ENCODE peak calls at places on chromosomes 16 and 17, in four cellular contexts. T, K, G and L are unnamed samples.
A peak's percentile ranks its signal among the peaks of the same experiment; 100 is the strongest.

GRCh38 chr16:84117482-84117843 is 721 bp upstream of the MBTPS1 start:
- DNase-seq in T (no peak), K (peak; percentile 64), G (no peak), L (no peak)

GRCh38 chr16:9840761-9841665 is 341.2 kb downstream of the GRIN2A start:
- DNase-seq in T (no peak), K (no peak), G (no peak), L (no peak)

GRCh38 chr16:65521685-65522338 is 399.9 kb upstream of the CDH11 start:
- DNase-seq in T (no peak), K (no peak), G (no peak), L (no peak)

GRCh38 chr16:9966569-9967157 is 215.6 kb downstream of the GRIN2A start:
- DNase-seq in T (no peak), K (no peak), G (no peak), L (no peak)

GRCh38 chr17:3718251-3718650 is 5.5 kb upstream of the HASPIN start:
- DNase-seq in T (no peak), K (no peak), G (no peak), L (no peak)

GRCh38 chr17:22507823-22508222 is 815.5 kb downstream of the KCNJ18 start:
- DNase-seq in T (no peak), K (peak; percentile 48), G (no peak), L (no peak)

GRCh38 chr16:5041604-5042133 is 7.9 kb upstream of the NAGPA start:
- DNase-seq in T (no peak), K (no peak), G (no peak), L (no peak)

GRCh38 chr16:56547120-56547948 is 17.5 kb upstream of the MT4 start:
- DNase-seq in T (no peak), K (peak; percentile 54), G (no peak), L (no peak)

GRCh38 chr17:61221597-61222471 is 177.8 kb upstream of the TBX2 start:
- DNase-seq in T (no peak), K (no peak), G (no peak), L (no peak)

GRCh38 chr17:60749708-60750107 is 72.1 kb downstream of the BCAS3 start:
- DNase-seq in T (no peak), K (no peak), G (no peak), L (no peak)

GRCh38 chr16:54208262-54208661 is 78.3 kb downstream of the IRX3 start:
- DNase-seq in T (no peak), K (no peak), G (no peak), L (no peak)

GRCh38 chr17:74981979-74982662 is 5.3 kb upstream of the CDR2L start:
- DNase-seq in T (peak; percentile 83), K (peak; percentile 87), G (peak; percentile 83), L (peak; percentile 75)

GRCh38 chr16:75256871-75257343 is 5.5 kb upstream of the BCAR1 start:
- DNase-seq in T (no peak), K (no peak), G (peak; percentile 72), L (no peak)

GRCh38 chr17:280216-280615 is 72.4 kb downstream of the RPH3AL start:
- DNase-seq in T (no peak), K (no peak), G (peak; percentile 7), L (peak; percentile 8)

GRCh38 chr17:322006-322780 is 30.4 kb downstream of the RPH3AL start:
- DNase-seq in T (no peak), K (no peak), G (no peak), L (no peak)

GRCh38 chr17:31052187-31052889 is 42.4 kb upstream of the NF1 start:
- DNase-seq in T (no peak), K (no peak), G (peak; percentile 84), L (no peak)

GRCh38 chr17:59221159-59221847 is 992 bp downstream of the GDPD1 start:
- DNase-seq in T (no peak), K (no peak), G (no peak), L (no peak)

GRCh38 chr16:11836653-11837244 is 14.6 kb downstream of the RSL1D1 start:
- DNase-seq in T (no peak), K (no peak), G (peak; percentile 9), L (no peak)

GRCh38 chr16:70704586-70704985 is 18.7 kb upstream of the MTSS2 start:
- DNase-seq in T (no peak), K (no peak), G (peak; percentile 78), L (no peak)

GRCh38 chr16:55971447-55971846 is 96.3 kb upstream of the CES5A start:
- DNase-seq in T (no peak), K (no peak), G (no peak), L (no peak)

GRCh38 chr17:4846635-4847390 is 13.7 kb downstream of the MINK1 start:
- DNase-seq in T (no peak), K (no peak), G (no peak), L (no peak)

GRCh38 chr17:10295728-10296343 is 77.0 kb downstream of the MYH13 start:
- DNase-seq in T (no peak), K (peak; percentile 33), G (no peak), L (peak; percentile 64)

GRCh38 chr16:58001781-58002410 is 689 bp downstream of the USB1 start:
- DNase-seq in T (no peak), K (peak; percentile 19), G (no peak), L (no peak)

GRCh38 chr17:17546399-17547185 is 44.9 kb downstream of the PEMT start:
- DNase-seq in T (no peak), K (no peak), G (no peak), L (no peak)

GRCh38 chr17:6079960-6080359 is 9.8 kb downstream of the WSCD1 start:
- DNase-seq in T (no peak), K (no peak), G (no peak), L (no peak)

GRCh38 chr17:16568541-16569357 is at the start of gene ZNF287:
- DNase-seq in T (peak; percentile 89), K (peak; percentile 89), G (peak; percentile 96), L (peak; percentile 96)

GRCh38 chr16:30934827-30935557 is 11.6 kb downstream of the FBXL19 start:
- DNase-seq in T (no peak), K (peak; percentile 39), G (no peak), L (peak; percentile 52)

GRCh38 chr17:27497696-27498095 is 41.4 kb downstream of the KSR1 start:
- DNase-seq in T (no peak), K (no peak), G (no peak), L (no peak)

GRCh38 chr16:50718761-50719400 is 23.0 kb upstream of the CYLD start:
- DNase-seq in T (no peak), K (no peak), G (no peak), L (no peak)

DNA sequence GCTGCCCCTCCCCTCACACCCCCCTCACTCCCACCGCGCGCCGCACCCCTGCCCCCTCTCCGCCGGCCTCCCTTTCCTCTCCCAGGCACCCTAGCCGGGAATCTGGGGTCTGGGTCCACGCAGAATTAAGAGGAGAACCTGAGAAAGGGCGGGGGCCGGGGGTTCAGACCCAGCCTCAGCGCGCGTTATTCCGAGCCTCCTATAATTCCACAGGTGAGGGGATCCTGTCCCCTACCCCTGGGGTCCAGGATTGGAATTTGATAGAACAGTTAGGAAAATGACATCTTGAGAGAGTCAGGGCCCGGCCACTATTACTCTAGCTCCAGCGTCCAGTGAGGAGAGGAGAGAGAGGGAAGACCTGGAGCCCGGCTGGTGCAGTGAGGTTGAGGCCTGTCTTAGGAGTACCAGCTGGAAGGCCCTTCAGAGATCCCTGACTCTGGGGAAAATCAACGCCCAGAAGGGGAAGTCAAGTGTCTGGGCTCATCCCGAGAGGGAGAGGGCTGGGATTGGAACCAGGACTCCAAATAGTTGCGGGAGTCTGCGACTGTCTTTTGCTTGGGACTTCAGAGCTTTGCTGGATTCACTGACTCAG is 17.3 kb downstream of the GRB7 start:
- DNase-seq in T (no peak), K (peak; percentile 57), G (peak; percentile 68), L (peak; percentile 43)
- TF ChIP-seq CTCF in T (no peak), K (no peak), G (no peak), L (no peak)

DNA sequence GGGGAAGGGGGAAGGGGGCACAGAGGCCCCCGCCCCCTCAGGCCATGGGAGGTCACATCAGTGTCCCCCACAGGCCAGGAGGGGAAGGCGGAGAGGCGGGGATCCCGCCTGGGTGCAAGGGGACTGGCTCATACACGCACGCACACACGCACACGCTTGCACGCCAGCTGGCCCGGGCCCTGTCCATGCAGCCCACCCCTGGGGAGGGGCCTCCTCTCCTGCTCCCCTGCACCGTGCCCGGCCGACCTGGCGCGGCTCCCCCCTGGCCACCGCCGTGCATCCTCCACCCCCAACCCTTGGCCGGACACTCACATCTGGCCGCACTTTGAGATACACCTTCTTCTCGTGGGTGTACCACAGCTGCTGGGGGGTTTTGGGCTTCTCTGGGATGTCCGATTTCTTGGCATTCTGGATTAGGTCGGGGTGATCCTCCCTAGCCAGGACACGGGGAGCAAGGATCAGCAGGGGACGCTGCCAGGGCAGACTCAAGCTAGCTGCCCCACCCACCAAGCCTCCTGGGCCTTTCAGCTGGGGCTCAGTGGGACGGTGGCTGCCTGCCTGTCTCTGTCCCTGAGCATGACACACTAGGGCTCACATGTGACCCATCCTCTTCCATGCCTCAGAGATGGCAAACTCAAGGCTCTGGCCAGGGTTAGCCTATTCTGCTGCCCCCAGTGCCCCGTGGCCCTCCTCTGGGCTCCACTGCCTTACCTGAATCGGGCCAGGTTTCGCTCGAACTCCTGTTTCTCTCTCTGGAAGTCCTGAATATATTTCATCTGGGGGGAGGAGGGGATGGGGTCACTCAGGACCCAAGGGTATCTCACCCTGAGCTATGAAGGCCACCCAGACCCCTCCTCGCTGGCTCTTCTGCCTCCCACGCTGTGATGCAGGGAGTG is 6.7 kb downstream of the UBTF start:
- DNase-seq in T (no peak), K (no peak), G (no peak), L (no peak)
- H3K4me1 ChIP-seq in T (peaks cover 3% of the 10 kb centered on the region), K (peaks cover 50% of the 10 kb centered on the region), G (peaks cover 36% of the 10 kb centered on the region), L (peaks cover 4% of the 10 kb centered on the region)

GRCh38 chr17:72730091-72730490 is 362.4 kb downstream of the SLC39A11 start:
- DNase-seq in T (no peak), K (peak; percentile 37), G (no peak), L (no peak)

GRCh38 chr17:72725432-72726068 is 366.9 kb downstream of the SLC39A11 start:
- DNase-seq in T (peak; percentile 68), K (peak; percentile 80), G (no peak), L (peak; percentile 52)

GRCh38 chr17:72724375-72724774 is 368.1 kb downstream of the SLC39A11 start:
- DNase-seq in T (no peak), K (no peak), G (no peak), L (no peak)

GRCh38 chr17:72726936-72727335 is 365.6 kb downstream of the SLC39A11 start:
- DNase-seq in T (no peak), K (peak; percentile 93), G (no peak), L (no peak)
- TF ChIP-seq CTCF in T (no peak), K (no peak), G (no peak), L (no peak)

DNA sequence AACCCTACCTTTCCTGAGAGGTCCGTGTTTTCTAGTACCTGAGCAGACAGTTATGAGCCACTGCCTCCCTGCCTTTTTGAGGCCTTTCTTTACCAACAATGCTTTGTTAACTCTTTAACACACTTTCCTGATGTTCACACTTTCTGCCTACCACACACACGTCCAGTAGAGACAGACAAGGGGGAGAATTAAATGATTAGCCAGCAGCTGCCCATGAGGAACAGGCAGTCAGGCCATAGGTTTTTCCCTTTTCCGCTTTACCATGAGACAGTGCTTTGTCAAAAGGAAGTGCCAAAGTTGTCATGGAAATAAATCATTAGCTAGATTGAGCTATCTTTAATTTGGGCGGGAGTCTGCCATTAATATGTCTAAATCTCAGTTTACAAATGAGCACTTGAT is 102.0 kb downstream of the PITPNC1 start:
- DNase-seq in T (no peak), K (no peak), G (no peak), L (no peak)
- H3K4me1 ChIP-seq in T (no peaks in the 10 kb centered on the region), K (peaks cover 18% of the 10 kb centered on the region), G (peaks cover 13% of the 10 kb centered on the region), L (no peaks in the 10 kb centered on the region)

DNA sequence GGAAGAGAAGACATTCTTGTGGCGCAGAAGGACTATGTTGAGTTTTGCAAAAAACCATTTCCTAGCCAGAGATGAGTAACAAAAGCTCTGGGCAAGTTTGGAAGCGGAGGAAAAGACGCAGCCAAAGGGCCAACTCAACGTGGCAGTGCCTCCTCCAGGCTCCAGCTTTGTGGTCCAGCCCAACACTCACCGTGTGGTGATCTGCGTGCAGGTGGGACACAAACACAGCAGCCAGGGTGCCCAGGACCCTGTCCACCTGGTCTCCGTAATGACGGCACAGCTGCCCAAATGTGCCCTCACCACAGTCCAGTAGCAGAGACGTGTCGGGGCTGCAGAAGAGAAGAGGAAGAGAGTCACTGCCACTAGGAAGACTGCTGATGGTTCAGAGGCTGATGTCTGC is 21.5 kb downstream of the ELAC2 start:
- DNase-seq in T (no peak), K (no peak), G (peak; percentile 46), L (no peak)
- TF ChIP-seq CTCF in T (no peak), K (no peak), G (no peak), L (no peak)